ENCODE peak calls at places on chromosomes 4 and X, in six cellular contexts. C is GM12878, S is HCT116, K is SK-N-SH, X is K562, H is HepG2. U is an unnamed sample.

GRCh38 chrX:95919605-95920004 is 765.0 kb upstream of the DIAPH2 start:
- DNase-seq in S (no peak), C (no peak), K (no peak), X (no peak), H (no peak), U (no peak)

GRCh38 chrX:13383907-13384306 is 64.1 kb upstream of the ATXN3L start:
- DNase-seq in K (no peak), C (peak; percentile 28), S (no peak), H (no peak), X (no peak), U (no peak)

GRCh38 chr4:152304220-152304619 is 231.7 kb downstream of the FBXW7 start:
- DNase-seq in K (no peak), C (peak; percentile 71), H (no peak), S (no peak), X (no peak), U (no peak)

GRCh38 chr4:64584981-64585557 is 175.8 kb upstream of the TECRL start:
- DNase-seq in S (peak; percentile 3), K (peak; percentile 10), H (peak; percentile 40), X (peak; percentile 34), C (no peak), U (no peak)

GRCh38 chr4:54228064-54228527 is 997 bp upstream of the PDGFRA start:
- DNase-seq in C (no peak), K (peak; percentile 87), X (peak; percentile 32), H (peak; percentile 5), S (no peak), U (peak; percentile 32)

GRCh38 chr4:141567326-141567915 is 69.0 kb upstream of the IL15 start:
- DNase-seq in S (no peak), H (no peak), C (no peak), X (no peak), K (no peak), U (no peak)

GRCh38 chr4:24328711-24329110 is 255.6 kb downstream of the DHX15 start:
- DNase-seq in C (no peak), X (no peak), K (no peak), H (no peak), S (no peak), U (no peak)

GRCh38 chr4:879730-880079 is 52.4 kb downstream of the GAK start:
- DNase-seq in K (no peak), X (no peak), H (no peak), S (no peak), C (peak; percentile 35), U (no peak)

GRCh38 chr4:123168812-123169211 is 227.8 kb upstream of the SPRY1 start:
- DNase-seq in C (no peak), S (no peak), K (no peak), X (no peak), H (no peak), U (no peak)

GRCh38 chr4:128155874-128156456 is 94.9 kb downstream of the LARP1B start:
- DNase-seq in K (peak; percentile 7), X (no peak), H (no peak), S (no peak), C (no peak), U (no peak)

GRCh38 chrX:39477438-39478120 is 620.2 kb downstream of the BCOR start:
- DNase-seq in X (peak; percentile 29), H (no peak), S (no peak), C (no peak), K (no peak), U (no peak)

GRCh38 chr4:186840222-186840701 is 116.6 kb upstream of the FAT1 start:
- DNase-seq in K (no peak), S (peak; percentile 81), C (no peak), X (peak; percentile 81), H (no peak), U (peak; percentile 15)

GRCh38 chrX:119228506-119229290 is 7.4 kb upstream of the PGRMC1 start:
- DNase-seq in S (no peak), X (no peak), C (no peak), H (no peak), K (no peak), U (no peak)

GRCh38 chr4:24914460-24914859 is 1.6 kb upstream of the CCDC149 start:
- DNase-seq in S (no peak), C (no peak), X (no peak), K (no peak), H (no peak), U (no peak)

GRCh38 chr4:145003675-145004074 is 94.3 kb downstream of the ANAPC10 start:
- DNase-seq in H (no peak), K (no peak), X (no peak), C (no peak), S (no peak), U (no peak)

GRCh38 chr4:51963871-51964513 is 56.2 kb downstream of the LRRC66 start:
- DNase-seq in H (no peak), S (no peak), K (no peak), X (no peak), C (no peak), U (no peak)

GRCh38 chr4:7212101-7212674 is 19.9 kb downstream of the SORCS2 start:
- DNase-seq in C (no peak), S (no peak), K (no peak), X (no peak), H (peak; percentile 38), U (no peak)

GRCh38 chrX:152897216-152898144 is at the start of gene ZNF185:
- DNase-seq in S (no peak), C (no peak), H (no peak), K (peak; percentile 70), X (no peak), U (no peak)

GRCh38 chrX:97490656-97491055 is 606.9 kb downstream of the RPA4 start:
- DNase-seq in H (no peak), S (no peak), C (no peak), X (no peak), K (no peak), U (no peak)

GRCh38 chr4:164136181-164136616 is 617.7 kb upstream of the SMIM31 start:
- DNase-seq in S (peak; percentile 19), C (no peak), X (peak; percentile 6), K (no peak), H (no peak), U (no peak)

GRCh38 chrX:68938244-68939004 is 109.6 kb downstream of the EFNB1 start:
- DNase-seq in H (no peak), K (no peak), X (no peak), S (no peak), C (no peak), U (no peak)

GRCh38 chr4:181509073-181509472 is 734.1 kb upstream of the TENM3 start:
- DNase-seq in H (no peak), K (no peak), S (no peak), X (no peak), C (no peak), U (no peak)

GRCh38 chrX:11944486-11944885 is 186.4 kb downstream of the MSL3 start:
- DNase-seq in X (peak; percentile 7), H (no peak), S (no peak), K (peak; percentile 26), C (no peak), U (no peak)

GRCh38 chr4:84496356-84497219 is 2.5 kb downstream of the NKX6-1 start:
- DNase-seq in K (peak; percentile 42), S (no peak), C (no peak), X (no peak), H (no peak), U (no peak)

GRCh38 chr4:139824882-139825522 is 159.4 kb downstream of the MGST2 start:
- DNase-seq in H (no peak), X (no peak), S (no peak), C (no peak), K (no peak), U (no peak)

GRCh38 chr4:42331914-42332368 is 65.3 kb upstream of the SHISA3 start:
- DNase-seq in K (no peak), C (no peak), X (no peak), H (no peak), S (peak; percentile 24), U (no peak)

GRCh38 chr4:125317526-125317880 is 2.7 kb downstream of the FAT4 start:
- DNase-seq in C (no peak), X (no peak), S (no peak), K (peak; percentile 57), H (no peak), U (no peak)

GRCh38 chr4:101791189-101791572 is 651 bp downstream of the BANK1 start:
- DNase-seq in C (no peak), S (peak; percentile 52), H (no peak), X (no peak), K (no peak), U (peak; percentile 8)

GRCh38 chr4:22170353-22170752 is 221.8 kb upstream of the KCNIP4 start:
- DNase-seq in C (no peak), S (no peak), X (no peak), K (no peak), H (no peak), U (no peak)

GRCh38 chr4:24910504-24910903 is 2.3 kb downstream of the CCDC149 start:
- DNase-seq in H (no peak), S (no peak), K (no peak), X (no peak), C (no peak), U (no peak)

GRCh38 chr4:121397941-121398601 is 17.3 kb upstream of the QRFPR start:
- DNase-seq in X (no peak), S (no peak), C (no peak), H (no peak), K (no peak), U (no peak)
- TF ChIP-seq REST in X (no peak), S (no peak), C (no peak), H (no peak), K (no peak), U (no peak)

GRCh38 chr4:156771171-156771837 is 200.3 kb downstream of the PDGFC start:
- DNase-seq in H (peak; percentile 36), C (no peak), X (no peak), K (peak; percentile 5), S (peak; percentile 51), U (no peak)
- H3K4me1 ChIP-seq in H (peaks cover 15% of the 10 kb centered on the region), C (no peaks in the 10 kb centered on the region), X (no peaks in the 10 kb centered on the region), K (peaks cover 5% of the 10 kb centered on the region), S (peaks cover 29% of the 10 kb centered on the region), U (peaks cover 10% of the 10 kb centered on the region)

GRCh38 chr4:37584530-37585060 is 101.6 kb downstream of the RELL1 start:
- DNase-seq in C (no peak), K (no peak), S (no peak), H (no peak), X (no peak), U (no peak)
- TF ChIP-seq SIN3A in C (no peak), K (no peak), S (no peak), H (no peak), X (no peak), U (no peak)

GRCh38 chr4:8296491-8296890 is 26.9 kb downstream of the HTRA3 start:
- DNase-seq in X (no peak), H (no peak), S (no peak), K (no peak), C (no peak), U (no peak)
- TF ChIP-seq REST in X (no peak), H (no peak), S (no peak), K (no peak), C (no peak), U (no peak)

GRCh38 chr4:108051343-108051742 is 61.7 kb downstream of the HADH start:
- DNase-seq in S (no peak), K (no peak), C (no peak), H (no peak), X (no peak), U (no peak)
- H3K4me1 ChIP-seq in S (no peaks in the 10 kb centered on the region), K (no peaks in the 10 kb centered on the region), C (no peaks in the 10 kb centered on the region), H (no peaks in the 10 kb centered on the region), X (no peaks in the 10 kb centered on the region), U (no peaks in the 10 kb centered on the region)

U was measured in Panc1.